ENCODE peak calls at places on chromosomes 6 and 20, in nine cellular contexts. F is HCT116, R is body of pancreas, I is ovary, X is tibial nerve, B is heart left ventricle, O is adrenal gland, Y is Peyer's patch, K is A549. N is an unnamed sample.
A peak's percentile ranks its signal among the peaks of the same experiment; 100 is the strongest.

GRCh38 chr6:84082693-84083265 is 49.2 kb downstream of the MRAP2 start:
- DNase-seq in F (no peak), K (no peak), Y (no peak), B (no peak), R (no peak), X (no peak), I (no peak), O (no peak), N (no peak)

GRCh38 chr6:170188571-170189001 is 102.3 kb downstream of the DLL1 start:
- DNase-seq in K (no peak), I (no peak), B (no peak), F (no peak), R (no peak), Y (peak; percentile 29), X (no peak), O (no peak), N (no peak)

GRCh38 chr6:20366082-20366834 is 35.4 kb upstream of the E2F3 start:
- DNase-seq in Y (no peak), X (no peak), O (peak; percentile 6), B (no peak), R (no peak), K (no peak), F (no peak), I (no peak), N (peak; percentile 59)

GRCh38 chr6:158377866-158378265 is 65.6 kb downstream of the TULP4 start:
- DNase-seq in Y (no peak), O (no peak), K (no peak), B (no peak), I (no peak), F (no peak), R (no peak), X (no peak), N (peak; percentile 75)

GRCh38 chr6:152669894-152670293 is 27.8 kb upstream of the MYCT1 start:
- DNase-seq in X (no peak), I (no peak), O (no peak), B (no peak), K (peak; percentile 3), R (no peak), F (peak; percentile 33), Y (no peak), N (no peak)

GRCh38 chr20:38270869-38271608 is 10.5 kb upstream of the KIAA1755 start:
- DNase-seq in I (peak; percentile 83), F (peak; percentile 26), K (peak; percentile 30), O (no peak), X (no peak), R (no peak), Y (no peak), B (peak; percentile 85), N (no peak)

GRCh38 chr20:23508896-23509579 is 18.1 kb downstream of the CST8 start:
- DNase-seq in Y (no peak), F (no peak), X (no peak), I (no peak), O (no peak), R (no peak), B (no peak), K (no peak), N (no peak)

GRCh38 chr20:53331151-53331973 is 262.3 kb downstream of the ZNF217 start:
- DNase-seq in X (no peak), O (peak; percentile 29), I (no peak), B (no peak), Y (no peak), K (no peak), F (peak; percentile 28), R (no peak), N (no peak)

GRCh38 chr20:62776692-62777527 is 19.4 kb upstream of the MRGBP start:
- DNase-seq in R (peak; percentile 45), B (no peak), X (no peak), O (no peak), K (no peak), Y (peak; percentile 61), I (no peak), F (peak; percentile 75), N (no peak)

GRCh38 chr20:25251558-25251957 is 3.7 kb downstream of the PYGB start:
- DNase-seq in B (no peak), O (no peak), F (no peak), X (no peak), R (no peak), Y (no peak), K (no peak), I (no peak), N (no peak)

GRCh38 chr20:25252226-25252625 is 4.3 kb downstream of the PYGB start:
- DNase-seq in I (no peak), B (no peak), R (no peak), O (no peak), Y (no peak), K (no peak), F (no peak), X (no peak), N (peak; percentile 12)

GRCh38 chr20:25254571-25254970 is 6.7 kb downstream of the PYGB start:
- DNase-seq in B (no peak), K (no peak), Y (no peak), O (no peak), R (no peak), F (no peak), I (no peak), X (no peak), N (no peak)

GRCh38 chr20:25253606-25254275 is 5.9 kb downstream of the PYGB start:
- DNase-seq in F (no peak), B (no peak), Y (no peak), O (no peak), K (no peak), R (no peak), I (no peak), X (no peak), N (no peak)

DNA sequence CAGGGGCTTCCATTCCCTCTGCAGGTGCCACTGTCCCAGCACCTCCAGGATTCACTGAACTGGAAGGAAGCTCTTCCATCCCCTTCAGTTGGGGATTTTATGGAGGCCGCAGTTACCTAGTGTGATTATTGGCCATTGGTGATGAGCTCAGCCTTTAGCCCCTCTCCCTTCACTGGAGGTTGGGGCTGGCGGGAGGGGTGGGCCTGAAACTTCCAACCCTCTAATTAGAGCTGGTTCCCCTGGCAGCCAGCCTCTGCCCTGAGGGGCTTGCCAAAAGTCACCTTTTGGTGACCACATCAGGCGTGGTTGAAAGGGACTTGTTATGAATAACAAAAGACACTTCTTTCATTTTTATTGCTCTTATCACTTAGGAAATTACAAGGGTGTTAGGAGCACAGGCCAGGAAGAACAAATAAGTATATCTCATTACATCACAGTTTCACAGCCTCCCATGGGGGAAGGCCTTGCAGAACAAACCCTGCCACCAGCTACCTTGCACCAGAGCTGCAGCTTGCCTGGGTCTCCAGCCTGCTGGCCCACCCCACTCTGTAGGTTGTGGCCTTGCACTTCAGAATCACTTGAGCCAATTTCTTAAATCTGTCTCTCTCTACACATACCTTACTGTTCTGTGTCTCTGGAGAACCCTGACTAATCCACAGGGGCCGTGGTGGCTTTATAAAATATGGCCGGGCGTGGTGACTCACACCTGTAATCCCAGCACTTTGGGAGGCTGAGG is 5.0 kb downstream of the PYGB start:
- DNase-seq in F (no peak), X (no peak), Y (no peak), I (no peak), O (no peak), R (no peak), B (no peak), K (no peak), N (no peak)
- H3K4me1 ChIP-seq in F (peaks cover 38% of the 10 kb centered on the region), X (no peaks in the 10 kb centered on the region), Y (no peaks in the 10 kb centered on the region), I (peaks cover 4% of the 10 kb centered on the region), O (peaks cover 32% of the 10 kb centered on the region), R (peaks cover 38% of the 10 kb centered on the region), B (peaks cover 84% of the 10 kb centered on the region), K (peaks cover 65% of the 10 kb centered on the region), N (no peaks in the 10 kb centered on the region)

GRCh38 chr20:5140195-5140594 is 13.4 kb downstream of the CDS2 start:
- DNase-seq in K (no peak), O (no peak), I (no peak), X (no peak), Y (no peak), F (no peak), B (no peak), R (no peak), N (no peak)

GRCh38 chr20:5145365-5146301 is 18.8 kb downstream of the CDS2 start:
- DNase-seq in Y (no peak), X (no peak), I (no peak), R (no peak), B (no peak), K (no peak), O (no peak), F (no peak), N (no peak)

GRCh38 chr20:5143856-5144255 is 17.0 kb downstream of the CDS2 start:
- DNase-seq in K (no peak), F (no peak), O (no peak), X (no peak), I (no peak), R (no peak), Y (no peak), B (no peak), N (no peak)

GRCh38 chr20:5146302-5146653 is 19.5 kb downstream of the CDS2 start:
- DNase-seq in B (no peak), F (no peak), I (no peak), R (no peak), K (no peak), O (no peak), X (no peak), Y (no peak), N (no peak)

GRCh38 chr20:5141615-5142014 is 14.8 kb downstream of the CDS2 start:
- DNase-seq in B (no peak), O (no peak), R (no peak), F (no peak), K (no peak), Y (no peak), I (no peak), X (no peak), N (no peak)
- H3K27ac ChIP-seq in B (no peak overlapping the region), O (no peak overlapping the region), R (no peak overlapping the region), F (no peak overlapping the region), K (no peak overlapping the region), Y (no peak overlapping the region), I (no peak overlapping the region), X (no peak overlapping the region), N (no peak overlapping the region)

DNA sequence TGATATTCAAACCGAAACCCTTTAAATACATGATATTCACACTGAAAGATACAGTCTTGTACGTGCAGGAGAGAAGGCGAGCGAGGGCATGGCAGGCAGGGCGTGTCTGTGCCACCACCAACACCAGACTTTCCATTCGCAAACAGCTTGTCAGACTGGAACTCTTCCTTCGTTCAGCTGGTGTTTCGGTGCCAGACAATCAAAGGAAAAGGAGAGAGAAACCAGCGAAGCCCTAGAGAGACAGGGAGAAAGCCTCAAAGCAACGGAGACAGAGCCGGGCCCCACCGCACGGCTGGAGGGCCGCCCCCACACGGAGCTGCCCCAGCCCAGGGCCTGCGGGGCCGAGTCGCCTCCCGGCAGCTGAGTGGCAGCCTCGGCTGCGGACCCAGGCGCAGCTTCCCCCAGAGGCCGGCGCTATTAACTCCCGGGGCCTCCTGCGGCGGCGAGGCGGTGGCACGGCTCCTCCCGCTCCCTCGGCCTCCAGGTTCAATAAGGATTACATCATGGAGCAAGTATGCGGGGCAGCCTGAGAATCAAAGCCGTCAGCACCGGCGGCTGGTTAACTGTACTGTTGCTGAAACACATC is 32.1 kb upstream of the NR2E1 start:
- DNase-seq in Y (peak; percentile 70), I (peak; percentile 71), K (peak; percentile 58), B (peak; percentile 62), X (no peak), F (peak; percentile 66), O (peak; percentile 78), R (peak; percentile 88), N (peak; percentile 67)
- TF ChIP-seq POLR2A in Y (no peak), I (no peak), K (no peak), B (no peak), X (no peak), F (peak; percentile 25), O (no peak), R (peak; percentile 89), N (no peak)

GRCh38 chr6:37936150-37936549 is 116.6 kb downstream of the ZFAND3 start:
- DNase-seq in B (no peak), R (no peak), X (no peak), O (no peak), F (no peak), K (no peak), I (no peak), Y (no peak), N (no peak)
- H3K4me1 ChIP-seq in B (peaks cover 38% of the 10 kb centered on the region), R (peaks cover 7% of the 10 kb centered on the region), X (no peaks in the 10 kb centered on the region), O (peaks cover 1% of the 10 kb centered on the region), F (no peaks in the 10 kb centered on the region), K (peaks cover 13% of the 10 kb centered on the region), I (no peaks in the 10 kb centered on the region), Y (no peaks in the 10 kb centered on the region), N (no peaks in the 10 kb centered on the region)